ENCODE peak calls at places on chromosomes 7 and 10, in six cellular contexts. D is D341Med; A is stimulated activated CD4-positive, alpha-beta T cell treated with anti-CD3 and anti-CD28 coated beads, Interleukin-2, amount 100 ng/mL, for 48 hours; S is stimulated activated CD8-positive, alpha-beta memory T cell treated with anti-CD3 and anti-CD28 coated beads, Interleukin-2, amount 100 ng/mL, for 1 hour; B is Calu3; U is posterior vena cava. E is an unnamed sample.

GRCh38 chr7:7203813-7204575 is 21.6 kb downstream of the C1GALT1 start:
- DNase-seq in D (no peak), A (no peak), S (no peak), B (no peak), U (no peak), E (no peak)

GRCh38 chr10:118737594-118738302 is 17.0 kb downstream of the CACUL1 start:
- DNase-seq in D (no peak), A (no peak), S (no peak), B (no peak), U (no peak), E (no peak)

GRCh38 chr7:132145466-132145865 is 430.8 kb downstream of the PLXNA4 start:
- DNase-seq in D (no peak), A (no peak), S (no peak), B (peak; percentile 32), U (no peak), E (no peak)

GRCh38 chr7:139842414-139843210 is 13.5 kb downstream of the TBXAS1 start:
- DNase-seq in D (no peak), A (no peak), S (no peak), B (no peak), U (no peak), E (no peak)

GRCh38 chr7:151194188-151194587 is 7.1 kb upstream of the ASB10 start:
- DNase-seq in D (no peak), A (no peak), S (no peak), B (no peak), U (no peak), E (no peak)

GRCh38 chr10:122263971-122264370 is 7.1 kb upstream of the BTBD16 start:
- DNase-seq in D (no peak), A (no peak), S (no peak), B (peak; percentile 10), U (no peak), E (no peak)

GRCh38 chr7:69864822-69865221 is 266.5 kb downstream of the AUTS2 start:
- DNase-seq in D (no peak), A (no peak), S (no peak), B (no peak), U (no peak), E (no peak)

GRCh38 chr10:63573068-63573697 is 52.0 kb downstream of the REEP3 start:
- DNase-seq in D (no peak), A (no peak), S (no peak), B (no peak), U (no peak), E (no peak)

GRCh38 chr10:19651549-19651948 is 164.7 kb upstream of the PLXDC2 start:
- DNase-seq in D (no peak), A (no peak), S (no peak), B (no peak), U (no peak), E (no peak)

GRCh38 chr10:125629758-125630376 is 53.1 kb downstream of the TEX36 start:
- DNase-seq in D (peak; percentile 48), A (no peak), S (no peak), B (peak; percentile 24), U (no peak), E (peak; percentile 62)

GRCh38 chr10:43091846-43092245 is 15.0 kb downstream of the RET start:
- DNase-seq in D (no peak), A (no peak), S (no peak), B (no peak), U (no peak), E (no peak)

GRCh38 chr10:132398566-132398991 is 1.6 kb downstream of the PWWP2B start:
- DNase-seq in D (no peak), A (no peak), S (no peak), B (no peak), U (no peak), E (no peak)

GRCh38 chr10:51204691-51205090 is 130.4 kb downstream of the PRKG1 start:
- DNase-seq in D (no peak), A (no peak), S (no peak), B (no peak), U (no peak), E (no peak)

GRCh38 chr10:112914288-112914952 is 35.6 kb upstream of the TCF7L2 start:
- DNase-seq in D (no peak), A (no peak), S (no peak), B (no peak), U (no peak), E (no peak)

GRCh38 chr10:72953687-72954086 is 919 bp downstream of the PLA2G12B start:
- DNase-seq in D (no peak), A (no peak), S (no peak), B (no peak), U (no peak), E (no peak)

E was measured in NCI-H526.